ENCODE peak calls at places on chromosome 17, in six cellular contexts. Z is left ventricle myocardium inferior; J is GM13977; O is PC-9; M is CD4-positive, alpha-beta T cell; N is WTC11. F is an unnamed sample.

GRCh38 chr17:8951210-8951609 is 14.3 kb downstream of the PIK3R5 start:
- DNase-seq in O (no peak), J (no peak), M (no peak), Z (no peak), N (no peak), F (no peak)

GRCh38 chr17:16328997-16329396 is 24.3 kb downstream of the CENPV start:
- DNase-seq in O (no peak), N (no peak), J (no peak), Z (no peak), M (no peak), F (no peak)

GRCh38 chr17:78828470-78829185 is 12.0 kb downstream of the USP36 start:
- DNase-seq in N (no peak), Z (no peak), O (no peak), M (no peak), J (no peak), F (no peak)

GRCh38 chr17:75856062-75856681 is 1.0 kb upstream of the WBP2 start:
- DNase-seq in O (peak), J (no peak), Z (no peak), M (no peak), N (no peak), F (no peak)

GRCh38 chr17:60908324-60908723 is 230.7 kb downstream of the BCAS3 start:
- DNase-seq in J (no peak), M (no peak), Z (no peak), O (no peak), N (no peak), F (no peak)

GRCh38 chr17:65158081-65158480 is 20.9 kb downstream of the RGS9 start:
- DNase-seq in J (no peak), O (no peak), Z (no peak), N (no peak), M (no peak), F (no peak)

GRCh38 chr17:11618861-11619566 is 20.7 kb downstream of the DNAH9 start:
- DNase-seq in J (no peak), Z (no peak), O (no peak), N (no peak), M (no peak), F (no peak)

GRCh38 chr17:16419074-16419928 is 3.9 kb downstream of the TRPV2 start:
- DNase-seq in J (peak), Z (no peak), N (no peak), M (peak), O (peak), F (no peak)

GRCh38 chr17:31495049-31495885 is 103.8 kb downstream of the RAB11FIP4 start:
- DNase-seq in N (no peak), O (peak), J (no peak), Z (no peak), M (no peak), F (no peak)

GRCh38 chr17:56624947-56625346 is 31.4 kb downstream of the NOG start:
- DNase-seq in M (no peak), N (no peak), Z (no peak), O (no peak), J (no peak), F (no peak)
- TF ChIP-seq CTCF in M (no peak), N (no peak), Z (no peak), O (no peak), J (no peak), F (no peak)

GRCh38 chr17:80263253-80264047 is 2.8 kb downstream of the RNF213 start:
- DNase-seq in N (no peak), M (peak), J (peak), Z (peak), O (no peak), F (peak)
- TF ChIP-seq CTCF in N (no peak), M (no peak), J (peak), Z (peak), O (no peak), F (no peak)

GRCh38 chr17:45990836-45991235 is 8.2 kb upstream of the STH start:
- DNase-seq in Z (no peak), O (no peak), M (no peak), N (no peak), J (no peak), F (no peak)
- TF ChIP-seq CTCF in Z (no peak), O (no peak), M (no peak), N (no peak), J (no peak), F (no peak)

GRCh38 chr17:69609495-69610315 is 195.2 kb downstream of the MAP2K6 start:
- DNase-seq in N (peak), Z (no peak), O (no peak), M (no peak), J (no peak), F (no peak)
- TF ChIP-seq CTCF in N (peak), Z (peak), O (peak), M (no peak), J (peak), F (no peak)

GRCh38 chr17:48552453-48553189 is 7.7 kb upstream of the HOXB2 start:
- DNase-seq in O (no peak), Z (no peak), N (no peak), M (no peak), J (no peak), F (no peak)
- TF ChIP-seq CTCF in O (no peak), Z (no peak), N (no peak), M (no peak), J (no peak), F (no peak)

DNA sequence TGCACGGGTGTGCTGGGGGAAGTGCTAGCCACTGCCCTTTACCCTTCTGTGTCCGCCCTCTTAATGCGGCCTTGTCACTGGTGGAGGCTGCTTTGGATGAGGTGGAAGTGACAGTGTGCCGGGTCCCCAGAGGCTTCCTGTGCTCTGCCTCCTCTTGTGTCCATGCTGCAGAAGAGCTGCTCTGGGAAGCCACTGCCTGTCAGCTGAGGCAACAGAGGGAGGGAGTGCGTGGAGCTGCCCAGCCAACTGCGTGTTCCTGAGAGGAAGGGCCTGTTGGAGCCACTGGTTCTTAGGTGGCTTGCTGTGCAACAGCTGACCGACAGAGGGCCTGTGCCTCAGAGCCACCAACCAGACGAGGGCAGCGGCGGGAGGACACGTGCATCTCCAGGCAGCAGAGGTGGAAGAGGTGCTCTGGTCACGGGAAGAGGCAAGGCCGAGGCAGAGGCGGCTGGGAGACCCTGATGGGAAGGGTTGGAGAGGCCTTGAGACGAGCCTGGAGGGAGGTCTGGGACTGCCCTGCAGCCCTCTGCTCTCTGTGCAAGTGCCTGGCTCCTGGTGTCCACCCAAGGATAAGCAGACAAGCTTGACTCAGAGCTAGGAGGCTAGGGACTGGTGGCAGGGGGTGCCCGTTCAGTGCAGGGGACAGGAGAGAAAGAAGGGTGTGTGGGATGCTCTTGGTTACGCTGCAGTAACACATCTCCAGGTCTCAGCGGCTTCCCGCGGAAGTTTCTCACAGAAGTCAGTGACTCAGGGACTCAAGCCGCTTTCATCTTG is 25.4 kb downstream of the B9D1 start:
- DNase-seq in Z (peak), J (no peak), N (peak), O (no peak), M (no peak), F (no peak)
- TF ChIP-seq CTCF in Z (peak), J (no peak), N (no peak), O (no peak), M (no peak), F (no peak)

DNA sequence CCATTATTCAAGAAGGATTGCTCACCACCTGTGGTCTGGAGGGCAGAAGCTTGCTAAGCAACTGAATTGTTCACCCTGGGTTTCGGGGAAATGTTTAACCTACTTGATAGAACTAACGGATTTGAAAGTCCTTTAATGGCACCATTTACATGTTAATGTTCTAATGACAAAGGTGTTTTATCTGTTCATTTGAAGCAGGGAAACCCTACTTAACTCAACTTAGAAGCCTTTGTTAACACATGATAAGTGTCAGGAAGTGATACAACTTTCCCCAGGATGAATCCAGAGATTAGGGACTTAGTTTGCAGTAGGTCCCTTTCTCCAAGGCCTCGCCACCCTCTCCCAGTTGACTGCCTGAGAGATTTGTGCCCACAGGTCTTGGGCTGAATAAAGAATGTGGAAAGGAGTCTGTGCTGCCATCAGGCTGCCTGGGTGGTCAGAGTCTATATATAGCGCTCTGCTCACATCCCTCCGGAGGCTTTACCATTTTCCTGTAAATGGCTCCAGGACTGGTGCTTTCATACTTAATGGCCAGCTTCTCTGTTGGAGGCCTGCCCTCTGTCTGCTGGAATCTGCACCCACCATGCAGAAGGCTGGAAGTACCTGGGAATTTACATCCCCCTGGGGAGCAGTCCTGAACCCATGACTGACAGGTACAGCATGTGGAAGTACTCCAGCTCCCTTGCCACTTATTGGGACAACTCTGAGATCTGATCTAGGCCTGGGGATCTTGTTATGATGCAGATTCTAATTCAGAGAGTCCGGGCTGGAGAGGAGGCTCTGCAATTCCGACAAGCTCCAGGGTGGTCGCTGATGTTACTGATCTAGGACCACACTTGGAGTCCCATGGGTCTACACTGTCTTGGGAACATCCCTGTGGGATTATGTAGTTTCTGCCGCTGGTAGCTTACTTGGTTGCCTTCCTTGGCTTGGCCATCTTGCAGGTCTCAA is 99.9 kb downstream of the ASIC2 start:
- DNase-seq in J (no peak), N (peak), O (no peak), M (no peak), Z (no peak), F (no peak)
- TF ChIP-seq CTCF in J (no peak), N (no peak), O (no peak), M (no peak), Z (no peak), F (no peak)

DNA sequence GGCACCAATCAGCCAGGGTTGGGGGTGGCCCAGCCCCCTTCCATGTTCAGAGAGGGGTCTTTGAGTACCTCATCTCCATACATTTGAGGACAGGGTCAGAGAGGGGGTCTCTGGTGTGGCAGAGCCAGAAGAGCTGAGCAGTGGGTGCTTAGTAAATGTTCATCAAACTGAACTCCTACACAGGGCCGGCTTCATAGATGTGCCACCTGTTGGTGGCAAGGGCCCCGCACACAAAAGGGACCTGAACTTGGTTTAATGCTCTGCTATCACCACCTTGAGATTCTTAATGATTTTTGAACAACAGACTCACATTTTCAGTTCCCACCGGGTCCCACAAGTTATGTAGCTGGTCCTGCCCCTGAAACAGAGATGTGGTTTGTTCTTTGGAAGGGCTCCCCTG is 9.0 kb upstream of the C1QL1 start:
- DNase-seq in N (no peak), J (no peak), M (no peak), Z (no peak), O (no peak), F (no peak)
- TF ChIP-seq CTCF in N (no peak), J (no peak), M (no peak), Z (no peak), O (peak), F (no peak)

GRCh38 chr17:50478391-50479361 is at the start of gene RSAD1:
- DNase-seq in Z (peak), O (peak), J (peak), M (peak), N (peak), F (peak)
- TF ChIP-seq CTCF in Z (peak), O (peak), J (peak), M (peak), N (peak), F (peak)

F was measured in natural killer cell.